ENCODE peak calls at places on chromosome 2, in seven cellular contexts. N is Peyer's patch, Q is IMR-90, P is tibial nerve, J is adrenal gland, I is sigmoid colon, L is body of pancreas. V is an unnamed sample.

GRCh38 chr2:219497495-219498279 is 1.0 kb upstream of the GMPPA start:
- DNase-seq in N (peak; percentile 66), Q (peak; percentile 74), P (peak; percentile 79), J (peak; percentile 93), I (peak; percentile 97), L (peak; percentile 89), V (peak; percentile 96)

GRCh38 chr2:119723784-119724467 is 35.8 kb upstream of the PTPN4 start:
- DNase-seq in N (no peak), Q (no peak), P (no peak), J (no peak), I (no peak), L (no peak), V (no peak)

GRCh38 chr2:31253344-31254155 is 19.6 kb downstream of the EHD3 start:
- DNase-seq in N (no peak), Q (no peak), P (no peak), J (no peak), I (no peak), L (no peak), V (no peak)

GRCh38 chr2:120855855-120856405 is 120.3 kb downstream of the GLI2 start:
- DNase-seq in N (no peak), Q (no peak), P (no peak), J (no peak), I (peak; percentile 36), L (no peak), V (no peak)

GRCh38 chr2:164737612-164738081 is 104.0 kb downstream of the COBLL1 start:
- DNase-seq in N (peak; percentile 59), Q (peak; percentile 52), P (peak; percentile 46), J (peak; percentile 82), I (peak; percentile 79), L (peak; percentile 69), V (peak; percentile 75)

GRCh38 chr2:170548304-170548703 is 166.8 kb upstream of the SP5 start:
- DNase-seq in N (no peak), Q (no peak), P (no peak), J (no peak), I (no peak), L (no peak), V (no peak)

GRCh38 chr2:128626758-128627515 is 308.3 kb upstream of the HS6ST1 start:
- DNase-seq in N (no peak), Q (no peak), P (no peak), J (no peak), I (peak; percentile 33), L (no peak), V (peak; percentile 41)

GRCh38 chr2:202278944-202279343 is 13.4 kb downstream of the NOP58 start:
- DNase-seq in N (no peak), Q (peak; percentile 78), P (no peak), J (no peak), I (no peak), L (no peak), V (no peak)

GRCh38 chr2:66925128-66925527 is 472.0 kb upstream of the ETAA1 start:
- DNase-seq in N (no peak), Q (peak; percentile 39), P (no peak), J (no peak), I (no peak), L (no peak), V (no peak)

GRCh38 chr2:85255813-85256581 is 71.8 kb downstream of the TGOLN2 start:
- DNase-seq in N (no peak), Q (peak; percentile 80), P (no peak), J (no peak), I (no peak), L (peak; percentile 37), V (peak; percentile 56)

GRCh38 chr2:84865181-84865783 is 15.6 kb downstream of the TRABD2A start:
- DNase-seq in N (no peak), Q (peak; percentile 43), P (no peak), J (no peak), I (no peak), L (no peak), V (no peak)

GRCh38 chr2:205462681-205463345 is 219.5 kb upstream of the NRP2 start:
- DNase-seq in N (no peak), Q (no peak), P (no peak), J (no peak), I (no peak), L (no peak), V (no peak)

GRCh38 chr2:97657986-97658690 is 5.7 kb downstream of the ACTR1B start:
- DNase-seq in N (no peak), Q (no peak), P (no peak), J (no peak), I (no peak), L (no peak), V (no peak)

GRCh38 chr2:1741851-1742250 is 2.5 kb downstream of the PXDN start:
- DNase-seq in N (no peak), Q (no peak), P (no peak), J (peak; percentile 41), I (peak; percentile 69), L (no peak), V (peak; percentile 69)

GRCh38 chr2:130371723-130372054 is 15.8 kb downstream of the PTPN18 start:
- DNase-seq in N (peak; percentile 56), Q (peak; percentile 21), P (no peak), J (no peak), I (peak; percentile 67), L (no peak), V (peak; percentile 84)

GRCh38 chr2:130373808-130374365 is 18.0 kb downstream of the PTPN18 start:
- DNase-seq in N (no peak), Q (no peak), P (no peak), J (no peak), I (peak; percentile 57), L (no peak), V (peak; percentile 78)

GRCh38 chr2:130372833-130373807 is 17.3 kb downstream of the PTPN18 start:
- DNase-seq in N (no peak), Q (no peak), P (no peak), J (no peak), I (peak; percentile 45), L (no peak), V (peak; percentile 83)

GRCh38 chr2:130370490-130370889 is 14.6 kb downstream of the PTPN18 start:
- DNase-seq in N (peak; percentile 87), Q (no peak), P (no peak), J (no peak), I (peak; percentile 61), L (no peak), V (peak; percentile 86)

GRCh38 chr2:130372055-130372832 is 16.4 kb downstream of the PTPN18 start:
- DNase-seq in N (peak; percentile 87), Q (peak; percentile 69), P (peak; percentile 83), J (peak; percentile 91), I (peak; percentile 93), L (peak; percentile 91), V (peak; percentile 98)
- H3K4me1 ChIP-seq in N (peaks cover 20% of the 10 kb centered on the region), Q (peaks cover 10% of the 10 kb centered on the region), P (no peaks in the 10 kb centered on the region), J (no peaks in the 10 kb centered on the region), I (peaks cover 33% of the 10 kb centered on the region), L (peaks cover 30% of the 10 kb centered on the region), V (peaks cover 69% of the 10 kb centered on the region)

DNA sequence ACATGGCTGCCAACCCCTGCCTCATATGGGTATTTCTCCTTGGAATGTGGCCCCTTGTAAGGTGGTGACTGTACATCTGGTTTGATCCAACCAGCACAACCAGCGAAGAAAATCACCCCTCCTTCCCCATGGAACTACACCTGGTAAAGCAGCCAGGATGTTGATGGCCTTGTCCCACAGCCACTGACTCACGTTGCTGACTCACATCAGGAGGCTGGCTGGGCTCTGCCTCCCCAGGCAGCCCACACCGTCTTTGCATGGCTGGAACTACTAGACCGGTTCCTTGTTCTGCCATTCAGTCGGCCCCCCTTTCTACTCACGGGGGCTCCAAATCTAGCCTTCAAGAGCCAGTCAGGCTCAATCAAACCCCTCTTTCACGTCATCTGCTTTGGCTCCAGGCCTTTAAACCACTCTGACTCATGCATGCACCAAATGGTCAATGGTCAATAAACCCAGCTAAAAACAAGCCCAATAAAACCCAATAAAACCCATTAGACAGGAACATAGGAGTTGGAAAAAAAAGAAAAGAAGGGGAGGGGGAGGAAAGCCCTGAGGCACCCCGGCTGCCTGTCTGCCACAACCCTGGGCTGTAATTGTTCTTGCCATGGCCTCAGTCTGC is 114.8 kb downstream of the PLB1 start:
- DNase-seq in N (no peak), Q (peak; percentile 96), P (no peak), J (peak; percentile 91), I (no peak), L (peak; percentile 60), V (peak; percentile 47)
- TF ChIP-seq POLR2A in N (no peak), Q (no peak), P (no peak), J (no peak), I (no peak), L (no peak), V (no peak)

GRCh38 chr2:162838141-162838500 is 446 bp downstream of the KCNH7 start:
- DNase-seq in N (no peak), Q (no peak), P (no peak), J (no peak), I (no peak), L (no peak), V (no peak)
- H3K4me3 ChIP-seq in N (no peak overlapping the region), Q (no peak overlapping the region), P (no peak overlapping the region), J (no peak overlapping the region), I (no peak overlapping the region), L (no peak overlapping the region), V (no peak overlapping the region)

GRCh38 chr2:42960835-42961165 is 168.4 kb upstream of the HAAO start:
- DNase-seq in N (no peak), Q (no peak), P (no peak), J (no peak), I (no peak), L (no peak), V (no peak)

GRCh38 chr2:42961385-42961800 is 169.0 kb upstream of the HAAO start:
- DNase-seq in N (no peak), Q (no peak), P (peak; percentile 52), J (peak; percentile 81), I (peak; percentile 94), L (no peak), V (no peak)

GRCh38 chr2:42963452-42964068 is 171.2 kb upstream of the HAAO start:
- DNase-seq in N (no peak), Q (no peak), P (no peak), J (no peak), I (no peak), L (no peak), V (peak; percentile 60)

GRCh38 chr2:42961948-42962347 is 169.6 kb upstream of the HAAO start:
- DNase-seq in N (no peak), Q (no peak), P (no peak), J (no peak), I (no peak), L (no peak), V (no peak)

DNA sequence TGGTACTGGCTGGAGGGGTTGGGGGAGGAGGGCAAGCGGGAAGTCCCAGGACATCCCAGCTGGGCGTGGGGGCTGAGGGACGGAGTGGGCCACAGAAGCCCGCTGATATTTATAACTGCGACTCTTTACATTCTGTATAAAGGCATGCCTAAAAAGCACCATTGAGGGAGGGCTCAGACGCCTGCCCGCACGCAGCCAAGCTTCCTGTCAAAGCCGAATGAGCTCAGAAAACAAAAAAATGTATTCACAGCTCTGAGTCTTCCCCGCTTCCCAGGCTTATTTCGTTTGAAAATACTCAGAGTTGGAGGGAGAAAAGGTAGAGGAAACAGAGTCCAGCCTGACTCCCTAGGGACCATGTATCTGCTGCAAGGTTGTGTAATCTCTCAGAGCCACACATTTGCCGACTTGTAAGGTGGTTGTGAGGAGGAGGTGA is 170.2 kb upstream of the HAAO start:
- DNase-seq in N (no peak), Q (peak; percentile 39), P (no peak), J (no peak), I (no peak), L (no peak), V (no peak)
- H3K4me1 ChIP-seq in N (peaks cover 37% of the 10 kb centered on the region), Q (peaks cover 33% of the 10 kb centered on the region), P (peaks cover 68% of the 10 kb centered on the region), J (peaks cover 3% of the 10 kb centered on the region), I (peaks cover 52% of the 10 kb centered on the region), L (peaks cover 20% of the 10 kb centered on the region), V (peaks cover 30% of the 10 kb centered on the region)

GRCh38 chr2:176269319-176270099 is at the start of gene MTX2:
- DNase-seq in N (peak; percentile 58), Q (peak; percentile 57), P (peak; percentile 30), J (peak; percentile 81), I (peak; percentile 80), L (peak; percentile 70), V (peak; percentile 95)
- TF ChIP-seq POLR2A in N (peak; percentile 58), Q (peak; percentile 39), P (no peak), J (peak; percentile 51), I (peak; percentile 17), L (peak; percentile 74), V (no peak)

GRCh38 chr2:26246818-26247217 is 2.1 kb downstream of the HADHB start:
- DNase-seq in N (no peak), Q (peak; percentile 67), P (no peak), J (no peak), I (no peak), L (no peak), V (no peak)
- H3K4me3 ChIP-seq in N (no peak overlapping the region), Q (no peak overlapping the region), P (no peak overlapping the region), J (no peak overlapping the region), I (no peak overlapping the region), L (no peak overlapping the region), V (no peak overlapping the region)

V was measured in spleen.